ENCODE peak calls at places on chromosomes 4 and X, in eight cellular contexts. S is GM23248; O is upper lobe of right lung; Z is RWPE2; J is effector memory CD4-positive, alpha-beta T cell; K is dorsolateral prefrontal cortex; Y is tibial artery; D is A549. I is an unnamed sample.

GRCh38 chr4:88318751-88319350 is 34.5 kb upstream of the PPM1K start:
- DNase-seq in S (peak), O (no peak), Z (no peak), J (no peak), K (no peak), Y (no peak), D (no peak), I (no peak)

GRCh38 chrX:5051831-5052491 is 1176.7 kb downstream of the NLGN4X start:
- DNase-seq in S (no peak), O (no peak), Z (peak), J (no peak), K (no peak), Y (peak), D (peak), I (peak)

GRCh38 chrX:20414781-20415445 is 148.2 kb upstream of the RPS6KA3 start:
- DNase-seq in S (no peak), O (no peak), Z (no peak), J (no peak), K (no peak), Y (no peak), D (no peak), I (peak)

GRCh38 chrX:119399772-119400101 is 601 bp downstream of the SLC25A43 start:
- DNase-seq in S (peak), O (no peak), Z (no peak), J (no peak), K (no peak), Y (no peak), D (peak), I (no peak)

GRCh38 chrX:70087857-70088256 is 25.6 kb downstream of the OTUD6A start:
- DNase-seq in S (peak), O (no peak), Z (no peak), J (no peak), K (no peak), Y (no peak), D (no peak), I (no peak)

GRCh38 chr4:164779080-164779479 is 25.1 kb downstream of the SMIM31 start:
- DNase-seq in S (peak), O (no peak), Z (no peak), J (no peak), K (no peak), Y (no peak), D (no peak), I (no peak)

GRCh38 chrX:34764842-34765241 is 107.8 kb upstream of the TMEM47 start:
- DNase-seq in S (no peak), O (no peak), Z (no peak), J (no peak), K (no peak), Y (no peak), D (no peak), I (no peak)

GRCh38 chrX:151359931-151360871 is 36.8 kb upstream of the VMA21 start:
- DNase-seq in S (peak), O (peak), Z (no peak), J (peak), K (no peak), Y (no peak), D (peak), I (peak)

GRCh38 chr4:15469402-15470148 is at the start of gene CC2D2A:
- DNase-seq in S (peak), O (no peak), Z (no peak), J (no peak), K (no peak), Y (no peak), D (peak), I (no peak)

GRCh38 chr4:166274136-166274761 is 401.2 kb downstream of the TLL1 start:
- DNase-seq in S (no peak), O (no peak), Z (no peak), J (no peak), K (no peak), Y (no peak), D (no peak), I (no peak)

GRCh38 chr4:110195561-110196205 is 2.7 kb downstream of the ELOVL6 start:
- DNase-seq in S (peak), O (no peak), Z (no peak), J (no peak), K (no peak), Y (no peak), D (peak), I (peak)

GRCh38 chrX:28398352-28398751 is 188.9 kb upstream of the IL1RAPL1 start:
- DNase-seq in S (no peak), O (no peak), Z (no peak), J (no peak), K (no peak), Y (no peak), D (peak), I (no peak)

GRCh38 chr4:127799711-127800110 is 17.6 kb downstream of the HSPA4L start:
- DNase-seq in S (no peak), O (no peak), Z (no peak), J (no peak), K (no peak), Y (no peak), D (no peak), I (no peak)

GRCh38 chrX:38107028-38107427 is 100.7 kb downstream of the SYTL5 start:
- DNase-seq in S (no peak), O (no peak), Z (no peak), J (no peak), K (no peak), Y (no peak), D (no peak), I (no peak)

GRCh38 chr4:83738895-83739294 is 203.0 kb downstream of the GPAT3 start:
- DNase-seq in S (no peak), O (no peak), Z (no peak), J (no peak), K (no peak), Y (no peak), D (no peak), I (no peak)

GRCh38 chr4:162837679-162838078 is 329.0 kb downstream of the NAF1 start:
- DNase-seq in S (no peak), O (no peak), Z (no peak), J (no peak), K (no peak), Y (no peak), D (no peak), I (no peak)

GRCh38 chrX:70973221-70973620 is 42.3 kb upstream of the SLC7A3 start:
- DNase-seq in S (no peak), O (no peak), Z (no peak), J (no peak), K (no peak), Y (no peak), D (no peak), I (no peak)

GRCh38 chr4:73221734-73222133 is 36.9 kb downstream of the ANKRD17 start:
- DNase-seq in S (peak), O (no peak), Z (no peak), J (no peak), K (no peak), Y (no peak), D (no peak), I (no peak)

GRCh38 chr4:88054909-88055308 is 47.5 kb downstream of the PKD2 start:
- DNase-seq in S (peak), O (no peak), Z (no peak), J (no peak), K (no peak), Y (no peak), D (peak), I (no peak)

GRCh38 chrX:107272431-107272921 is 66.1 kb downstream of the DNAAF6 start:
- DNase-seq in S (no peak), O (no peak), Z (no peak), J (no peak), K (no peak), Y (no peak), D (peak), I (no peak)

GRCh38 chrX:39519566-39520301 is 578.0 kb downstream of the BCOR start:
- DNase-seq in S (no peak), O (no peak), Z (no peak), J (no peak), K (no peak), Y (no peak), D (no peak), I (no peak)

GRCh38 chrX:148298737-148299136 is 201.7 kb upstream of the AFF2 start:
- DNase-seq in S (peak), O (no peak), Z (no peak), J (no peak), K (no peak), Y (no peak), D (no peak), I (no peak)

GRCh38 chrX:47156611-47157520 is 11.8 kb downstream of the RBM10 start:
- DNase-seq in S (no peak), O (no peak), Z (no peak), J (no peak), K (no peak), Y (no peak), D (no peak), I (no peak)

GRCh38 chr4:772118-772517 is 53.8 kb downstream of the CPLX1 start:
- DNase-seq in S (no peak), O (no peak), Z (no peak), J (no peak), K (no peak), Y (no peak), D (no peak), I (no peak)

GRCh38 chrX:154827624-154828408 is 6.6 kb downstream of the SMIM9 start:
- DNase-seq in S (no peak), O (no peak), Z (no peak), J (no peak), K (no peak), Y (no peak), D (no peak), I (no peak)

GRCh38 chr4:156798438-156798837 is 173.2 kb downstream of the PDGFC start:
- DNase-seq in S (peak), O (no peak), Z (no peak), J (no peak), K (no peak), Y (no peak), D (no peak), I (no peak)

GRCh38 chr4:8840816-8841455 is 30.7 kb downstream of the HMX1 start:
- DNase-seq in S (no peak), O (peak), Z (peak), J (no peak), K (peak), Y (peak), D (no peak), I (no peak)

GRCh38 chr4:3420606-3420955 is 21.2 kb upstream of the HGFAC start:
- DNase-seq in S (no peak), O (peak), Z (peak), J (no peak), K (peak), Y (no peak), D (no peak), I (no peak)

GRCh38 chr4:77819409-77819835 is 254 bp upstream of the CNOT6L start:
- DNase-seq in S (peak), O (peak), Z (no peak), J (no peak), K (no peak), Y (no peak), D (no peak), I (peak)

GRCh38 chrX:47351706-47352105 is 18.7 kb upstream of the ZNF157 start:
- DNase-seq in S (peak), O (no peak), Z (no peak), J (no peak), K (no peak), Y (no peak), D (no peak), I (no peak)

GRCh38 chr4:76688737-76689078 is 209.2 kb downstream of the SOWAHB start:
- DNase-seq in S (peak), O (no peak), Z (no peak), J (no peak), K (no peak), Y (no peak), D (no peak), I (no peak)
- H3K4me3 ChIP-seq in S (peak), O (peak), Z (peak), J (no peak), K (peak), Y (peak), D (peak), I (peak)

GRCh38 chr4:5004496-5004895 is 14.8 kb downstream of the CYTL1 start:
- DNase-seq in S (no peak), O (no peak), Z (no peak), J (no peak), K (no peak), Y (no peak), D (no peak), I (no peak)
- H3K4me3 ChIP-seq in S (no peak), O (no peak), Z (no peak), J (no peak), K (no peak), Y (no peak), D (no peak), I (no peak)

GRCh38 chrX:23559975-23560374 is 107.3 kb upstream of the PRDX4 start:
- DNase-seq in S (no peak), O (no peak), Z (no peak), J (no peak), K (no peak), Y (no peak), D (no peak), I (no peak)
- H3K4me3 ChIP-seq in S (no peak), O (no peak), Z (no peak), J (no peak), K (no peak), Y (no peak), D (no peak), I (no peak)

DNA sequence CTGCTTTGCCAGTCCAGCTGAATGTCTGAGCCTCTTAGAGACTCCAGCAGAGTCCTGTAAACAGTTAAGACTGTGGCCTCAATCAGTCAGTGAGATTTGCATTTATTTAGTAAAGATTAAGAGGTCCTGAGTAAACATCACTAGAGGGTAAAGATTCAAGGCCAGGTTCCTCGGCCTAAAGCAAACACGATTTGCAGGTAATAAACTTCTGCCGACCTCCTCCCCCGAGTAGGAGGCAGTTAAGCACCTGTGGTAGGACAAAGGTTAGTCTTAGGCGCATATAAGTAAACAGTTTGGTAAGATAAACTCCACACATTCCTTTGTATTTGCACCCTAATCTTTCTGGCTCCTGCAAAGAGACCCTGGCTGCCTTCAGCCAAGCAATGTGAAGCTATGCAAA is 99.6 kb downstream of the CFAP47 start:
- DNase-seq in S (no peak), O (no peak), Z (no peak), J (no peak), K (no peak), Y (no peak), D (no peak), I (no peak)
- H3K4me3 ChIP-seq in S (no peak), O (no peak), Z (no peak), J (no peak), K (no peak), Y (no peak), D (no peak), I (no peak)

GRCh38 chr4:144644368-144645101 is 1.4 kb upstream of the HHIP start:
- DNase-seq in S (no peak), O (no peak), Z (no peak), J (no peak), K (no peak), Y (no peak), D (no peak), I (no peak)
- H3K4me3 ChIP-seq in S (no peak), O (peak), Z (no peak), J (no peak), K (no peak), Y (no peak), D (no peak), I (no peak)

GRCh38 chr4:139560396-139561084 is 4.5 kb upstream of the SETD7 start:
- DNase-seq in S (no peak), O (no peak), Z (no peak), J (no peak), K (peak), Y (no peak), D (no peak), I (no peak)
- H3K4me3 ChIP-seq in S (no peak), O (no peak), Z (no peak), J (no peak), K (no peak), Y (no peak), D (no peak), I (no peak)

GRCh38 chrX:103742339-103742738 is 31.6 kb downstream of the TMEM31 start:
- DNase-seq in S (no peak), O (no peak), Z (no peak), J (no peak), K (no peak), Y (no peak), D (no peak), I (no peak)
- H3K4me3 ChIP-seq in S (no peak), O (no peak), Z (no peak), J (no peak), K (no peak), Y (no peak), D (no peak), I (no peak)

DNA sequence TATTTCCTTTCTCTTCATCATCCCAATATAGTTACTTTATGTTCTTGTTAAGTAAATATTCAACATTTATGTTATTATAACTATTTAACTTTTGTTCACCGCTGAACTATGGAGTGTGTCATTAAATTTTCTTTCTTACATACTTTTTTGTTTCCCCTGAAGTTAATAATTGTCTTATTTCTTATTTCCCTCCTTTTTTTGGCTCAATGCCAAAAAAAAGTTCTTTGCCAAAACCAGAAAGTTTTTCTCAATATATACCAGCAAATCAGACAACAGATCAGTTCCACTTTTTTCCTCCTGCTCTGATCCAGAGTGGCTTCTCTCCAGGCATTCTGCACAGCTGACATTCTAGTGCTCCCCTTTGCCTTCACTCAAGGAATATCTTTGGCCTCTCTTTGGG is 187.0 kb upstream of the PPARGC1A start:
- DNase-seq in S (no peak), O (no peak), Z (no peak), J (no peak), K (no peak), Y (no peak), D (no peak), I (no peak)
- H3K4me3 ChIP-seq in S (no peak), O (no peak), Z (no peak), J (no peak), K (no peak), Y (no peak), D (no peak), I (no peak)

GRCh38 chrX:134807039-134807729 is 148.9 kb upstream of the PLAC1 start:
- DNase-seq in S (peak), O (peak), Z (peak), J (peak), K (peak), Y (peak), D (peak), I (peak)
- H3K4me3 ChIP-seq in S (peak), O (peak), Z (peak), J (peak), K (peak), Y (peak), D (peak), I (peak)